ENCODE peak calls at places on chromosomes 13 and 19, in ten cellular contexts. One of them, this sample, is unnamed.

GRCh38 chr13:42780044-42780443 is 1.3 kb upstream of the FAM216B start:
- DNase-seq in activated CD4-positive, alpha-beta T cell treated with anti-CD3 and anti-CD28 coated beads for 24 hours: no peak
- DNase-seq in HFF-Myc: no peak
- DNase-seq in HT1080: no peak
- DNase-seq in stimulated activated CD4-positive, alpha-beta T cell treated with anti-CD3 and anti-CD28 coated beads, Interleukin-4, amount 100 ng/mL, for 1 hour: no peak
- DNase-seq in Caco-2: no peak
- DNase-seq in NCI-H187: no peak
- DNase-seq in amniotic epithelial cell: no peak
- DNase-seq in GM23338: no peak
- DNase-seq in endodermal cell: no peak
- DNase-seq in this sample: no peak

GRCh38 chr13:101202590-101202989 is 213.7 kb downstream of the NALCN start:
- DNase-seq in activated CD4-positive, alpha-beta T cell treated with anti-CD3 and anti-CD28 coated beads for 24 hours: no peak
- DNase-seq in HFF-Myc: no peak
- DNase-seq in HT1080: no peak
- DNase-seq in stimulated activated CD4-positive, alpha-beta T cell treated with anti-CD3 and anti-CD28 coated beads, Interleukin-4, amount 100 ng/mL, for 1 hour: no peak
- DNase-seq in Caco-2: no peak
- DNase-seq in NCI-H187: no peak
- DNase-seq in amniotic epithelial cell: no peak
- DNase-seq in GM23338: peak
- DNase-seq in endodermal cell: peak
- DNase-seq in this sample: no peak

GRCh38 chr13:95099541-95099940 is 201.7 kb downstream of the ABCC4 start:
- DNase-seq in activated CD4-positive, alpha-beta T cell treated with anti-CD3 and anti-CD28 coated beads for 24 hours: no peak
- DNase-seq in HFF-Myc: no peak
- DNase-seq in HT1080: peak
- DNase-seq in stimulated activated CD4-positive, alpha-beta T cell treated with anti-CD3 and anti-CD28 coated beads, Interleukin-4, amount 100 ng/mL, for 1 hour: no peak
- DNase-seq in Caco-2: no peak
- DNase-seq in NCI-H187: no peak
- DNase-seq in amniotic epithelial cell: peak
- DNase-seq in GM23338: no peak
- DNase-seq in endodermal cell: no peak
- DNase-seq in this sample: no peak

GRCh38 chr19:49421039-49421877 is 2.0 kb downstream of the PTH2 start:
- DNase-seq in activated CD4-positive, alpha-beta T cell treated with anti-CD3 and anti-CD28 coated beads for 24 hours: no peak
- DNase-seq in HFF-Myc: no peak
- DNase-seq in HT1080: no peak
- DNase-seq in stimulated activated CD4-positive, alpha-beta T cell treated with anti-CD3 and anti-CD28 coated beads, Interleukin-4, amount 100 ng/mL, for 1 hour: peak
- DNase-seq in Caco-2: peak
- DNase-seq in NCI-H187: peak
- DNase-seq in amniotic epithelial cell: peak
- DNase-seq in GM23338: peak
- DNase-seq in endodermal cell: peak
- DNase-seq in this sample: peak

GRCh38 chr13:95800455-95800854 is 123.5 kb downstream of the DNAJC3 start:
- DNase-seq in activated CD4-positive, alpha-beta T cell treated with anti-CD3 and anti-CD28 coated beads for 24 hours: no peak
- DNase-seq in HFF-Myc: no peak
- DNase-seq in HT1080: no peak
- DNase-seq in stimulated activated CD4-positive, alpha-beta T cell treated with anti-CD3 and anti-CD28 coated beads, Interleukin-4, amount 100 ng/mL, for 1 hour: no peak
- DNase-seq in Caco-2: no peak
- DNase-seq in NCI-H187: no peak
- DNase-seq in amniotic epithelial cell: no peak
- DNase-seq in GM23338: no peak
- DNase-seq in endodermal cell: no peak
- DNase-seq in this sample: no peak

GRCh38 chr19:6811906-6812305 is 39.4 kb downstream of the VAV1 start:
- DNase-seq in activated CD4-positive, alpha-beta T cell treated with anti-CD3 and anti-CD28 coated beads for 24 hours: no peak
- DNase-seq in HFF-Myc: peak
- DNase-seq in HT1080: peak
- DNase-seq in stimulated activated CD4-positive, alpha-beta T cell treated with anti-CD3 and anti-CD28 coated beads, Interleukin-4, amount 100 ng/mL, for 1 hour: no peak
- DNase-seq in Caco-2: no peak
- DNase-seq in NCI-H187: no peak
- DNase-seq in amniotic epithelial cell: peak
- DNase-seq in GM23338: peak
- DNase-seq in endodermal cell: peak
- DNase-seq in this sample: peak

GRCh38 chr19:55461974-55462628 is 659 bp upstream of the ISOC2 start:
- DNase-seq in activated CD4-positive, alpha-beta T cell treated with anti-CD3 and anti-CD28 coated beads for 24 hours: no peak
- DNase-seq in HFF-Myc: no peak
- DNase-seq in HT1080: no peak
- DNase-seq in stimulated activated CD4-positive, alpha-beta T cell treated with anti-CD3 and anti-CD28 coated beads, Interleukin-4, amount 100 ng/mL, for 1 hour: no peak
- DNase-seq in Caco-2: no peak
- DNase-seq in NCI-H187: no peak
- DNase-seq in amniotic epithelial cell: peak
- DNase-seq in GM23338: no peak
- DNase-seq in endodermal cell: no peak
- DNase-seq in this sample: peak

GRCh38 chr13:113942591-113943103 is 31.2 kb downstream of the C13orf46 start:
- DNase-seq in activated CD4-positive, alpha-beta T cell treated with anti-CD3 and anti-CD28 coated beads for 24 hours: no peak
- DNase-seq in HFF-Myc: no peak
- DNase-seq in HT1080: no peak
- DNase-seq in stimulated activated CD4-positive, alpha-beta T cell treated with anti-CD3 and anti-CD28 coated beads, Interleukin-4, amount 100 ng/mL, for 1 hour: no peak
- DNase-seq in Caco-2: no peak
- DNase-seq in NCI-H187: no peak
- DNase-seq in amniotic epithelial cell: no peak
- DNase-seq in GM23338: no peak
- DNase-seq in endodermal cell: no peak
- DNase-seq in this sample: no peak

GRCh38 chr13:113646376-113646775 is 11.6 kb downstream of the ATP4B start:
- DNase-seq in activated CD4-positive, alpha-beta T cell treated with anti-CD3 and anti-CD28 coated beads for 24 hours: no peak
- DNase-seq in HFF-Myc: no peak
- DNase-seq in HT1080: no peak
- DNase-seq in stimulated activated CD4-positive, alpha-beta T cell treated with anti-CD3 and anti-CD28 coated beads, Interleukin-4, amount 100 ng/mL, for 1 hour: no peak
- DNase-seq in Caco-2: peak
- DNase-seq in NCI-H187: no peak
- DNase-seq in amniotic epithelial cell: no peak
- DNase-seq in GM23338: no peak
- DNase-seq in endodermal cell: no peak
- DNase-seq in this sample: peak

GRCh38 chr13:27822873-27823311 is 30.6 kb downstream of the GSX1 start:
- DNase-seq in activated CD4-positive, alpha-beta T cell treated with anti-CD3 and anti-CD28 coated beads for 24 hours: no peak
- DNase-seq in HFF-Myc: no peak
- DNase-seq in HT1080: no peak
- DNase-seq in stimulated activated CD4-positive, alpha-beta T cell treated with anti-CD3 and anti-CD28 coated beads, Interleukin-4, amount 100 ng/mL, for 1 hour: no peak
- DNase-seq in Caco-2: no peak
- DNase-seq in NCI-H187: no peak
- DNase-seq in amniotic epithelial cell: peak
- DNase-seq in GM23338: peak
- DNase-seq in endodermal cell: no peak
- DNase-seq in this sample: no peak

GRCh38 chr19:18317998-18318800 is 4.7 kb downstream of the LSM4 start:
- DNase-seq in activated CD4-positive, alpha-beta T cell treated with anti-CD3 and anti-CD28 coated beads for 24 hours: no peak
- DNase-seq in HFF-Myc: no peak
- DNase-seq in HT1080: no peak
- DNase-seq in stimulated activated CD4-positive, alpha-beta T cell treated with anti-CD3 and anti-CD28 coated beads, Interleukin-4, amount 100 ng/mL, for 1 hour: peak
- DNase-seq in Caco-2: no peak
- DNase-seq in NCI-H187: no peak
- DNase-seq in amniotic epithelial cell: no peak
- DNase-seq in GM23338: no peak
- DNase-seq in endodermal cell: no peak
- DNase-seq in this sample: no peak

GRCh38 chr19:45884682-45885555 is 1.0 kb downstream of the IRF2BP1 start:
- DNase-seq in activated CD4-positive, alpha-beta T cell treated with anti-CD3 and anti-CD28 coated beads for 24 hours: no peak
- DNase-seq in HFF-Myc: no peak
- DNase-seq in HT1080: no peak
- DNase-seq in stimulated activated CD4-positive, alpha-beta T cell treated with anti-CD3 and anti-CD28 coated beads, Interleukin-4, amount 100 ng/mL, for 1 hour: peak
- DNase-seq in Caco-2: no peak
- DNase-seq in NCI-H187: no peak
- DNase-seq in amniotic epithelial cell: no peak
- DNase-seq in GM23338: peak
- DNase-seq in endodermal cell: peak
- DNase-seq in this sample: no peak

GRCh38 chr13:114131581-114132418 is 623 bp downstream of the RASA3 start:
- DNase-seq in activated CD4-positive, alpha-beta T cell treated with anti-CD3 and anti-CD28 coated beads for 24 hours: no peak
- DNase-seq in HFF-Myc: no peak
- DNase-seq in HT1080: no peak
- DNase-seq in stimulated activated CD4-positive, alpha-beta T cell treated with anti-CD3 and anti-CD28 coated beads, Interleukin-4, amount 100 ng/mL, for 1 hour: peak
- DNase-seq in Caco-2: no peak
- DNase-seq in NCI-H187: no peak
- DNase-seq in amniotic epithelial cell: peak
- DNase-seq in GM23338: peak
- DNase-seq in endodermal cell: no peak
- DNase-seq in this sample: no peak

GRCh38 chr13:42990991-42991891 is 800 bp downstream of the EPSTI1 start:
- DNase-seq in activated CD4-positive, alpha-beta T cell treated with anti-CD3 and anti-CD28 coated beads for 24 hours: no peak
- DNase-seq in HFF-Myc: no peak
- DNase-seq in HT1080: no peak
- DNase-seq in stimulated activated CD4-positive, alpha-beta T cell treated with anti-CD3 and anti-CD28 coated beads, Interleukin-4, amount 100 ng/mL, for 1 hour: no peak
- DNase-seq in Caco-2: no peak
- DNase-seq in NCI-H187: no peak
- DNase-seq in amniotic epithelial cell: no peak
- DNase-seq in GM23338: no peak
- DNase-seq in endodermal cell: no peak
- DNase-seq in this sample: no peak

GRCh38 chr13:43815204-43815603 is 28.4 kb upstream of the ENOX1 start:
- DNase-seq in activated CD4-positive, alpha-beta T cell treated with anti-CD3 and anti-CD28 coated beads for 24 hours: no peak
- DNase-seq in HFF-Myc: peak
- DNase-seq in HT1080: peak
- DNase-seq in stimulated activated CD4-positive, alpha-beta T cell treated with anti-CD3 and anti-CD28 coated beads, Interleukin-4, amount 100 ng/mL, for 1 hour: no peak
- DNase-seq in Caco-2: peak
- DNase-seq in NCI-H187: no peak
- DNase-seq in amniotic epithelial cell: peak
- DNase-seq in GM23338: no peak
- DNase-seq in endodermal cell: no peak
- DNase-seq in this sample: no peak

GRCh38 chr13:30125422-30126073 is 181.8 kb downstream of the KATNAL1 start:
- DNase-seq in activated CD4-positive, alpha-beta T cell treated with anti-CD3 and anti-CD28 coated beads for 24 hours: no peak
- DNase-seq in HFF-Myc: peak
- DNase-seq in HT1080: peak
- DNase-seq in stimulated activated CD4-positive, alpha-beta T cell treated with anti-CD3 and anti-CD28 coated beads, Interleukin-4, amount 100 ng/mL, for 1 hour: no peak
- DNase-seq in Caco-2: no peak
- DNase-seq in NCI-H187: peak
- DNase-seq in amniotic epithelial cell: peak
- DNase-seq in GM23338: no peak
- DNase-seq in endodermal cell: no peak
- DNase-seq in this sample: peak

GRCh38 chr13:29548722-29549446 is 46.6 kb downstream of the SLC7A1 start:
- DNase-seq in activated CD4-positive, alpha-beta T cell treated with anti-CD3 and anti-CD28 coated beads for 24 hours: no peak
- DNase-seq in HFF-Myc: no peak
- DNase-seq in HT1080: no peak
- DNase-seq in stimulated activated CD4-positive, alpha-beta T cell treated with anti-CD3 and anti-CD28 coated beads, Interleukin-4, amount 100 ng/mL, for 1 hour: no peak
- DNase-seq in Caco-2: no peak
- DNase-seq in NCI-H187: no peak
- DNase-seq in amniotic epithelial cell: peak
- DNase-seq in GM23338: no peak
- DNase-seq in endodermal cell: peak
- DNase-seq in this sample: no peak

GRCh38 chr19:10580979-10581631 is 6.0 kb downstream of the AP1M2 start:
- DNase-seq in activated CD4-positive, alpha-beta T cell treated with anti-CD3 and anti-CD28 coated beads for 24 hours: peak
- DNase-seq in HFF-Myc: peak
- DNase-seq in HT1080: peak
- DNase-seq in stimulated activated CD4-positive, alpha-beta T cell treated with anti-CD3 and anti-CD28 coated beads, Interleukin-4, amount 100 ng/mL, for 1 hour: peak
- DNase-seq in Caco-2: peak
- DNase-seq in NCI-H187: peak
- DNase-seq in amniotic epithelial cell: peak
- DNase-seq in GM23338: peak
- DNase-seq in endodermal cell: peak
- DNase-seq in this sample: peak

GRCh38 chr13:95106562-95106961 is 194.7 kb downstream of the ABCC4 start:
- DNase-seq in activated CD4-positive, alpha-beta T cell treated with anti-CD3 and anti-CD28 coated beads for 24 hours: no peak
- DNase-seq in HFF-Myc: no peak
- DNase-seq in HT1080: peak
- DNase-seq in stimulated activated CD4-positive, alpha-beta T cell treated with anti-CD3 and anti-CD28 coated beads, Interleukin-4, amount 100 ng/mL, for 1 hour: no peak
- DNase-seq in Caco-2: no peak
- DNase-seq in NCI-H187: no peak
- DNase-seq in amniotic epithelial cell: peak
- DNase-seq in GM23338: no peak
- DNase-seq in endodermal cell: no peak
- DNase-seq in this sample: no peak

GRCh38 chr13:47708386-47708785 is 292.7 kb downstream of the SUCLA2 start:
- DNase-seq in activated CD4-positive, alpha-beta T cell treated with anti-CD3 and anti-CD28 coated beads for 24 hours: no peak
- DNase-seq in HFF-Myc: peak
- DNase-seq in HT1080: peak
- DNase-seq in stimulated activated CD4-positive, alpha-beta T cell treated with anti-CD3 and anti-CD28 coated beads, Interleukin-4, amount 100 ng/mL, for 1 hour: no peak
- DNase-seq in Caco-2: no peak
- DNase-seq in NCI-H187: no peak
- DNase-seq in amniotic epithelial cell: peak
- DNase-seq in GM23338: no peak
- DNase-seq in endodermal cell: no peak
- DNase-seq in this sample: no peak

GRCh38 chr13:84951128-84951527 is 848.1 kb downstream of the SLITRK6 start:
- DNase-seq in activated CD4-positive, alpha-beta T cell treated with anti-CD3 and anti-CD28 coated beads for 24 hours: no peak
- DNase-seq in HFF-Myc: no peak
- DNase-seq in HT1080: peak
- DNase-seq in stimulated activated CD4-positive, alpha-beta T cell treated with anti-CD3 and anti-CD28 coated beads, Interleukin-4, amount 100 ng/mL, for 1 hour: no peak
- DNase-seq in Caco-2: no peak
- DNase-seq in NCI-H187: no peak
- DNase-seq in amniotic epithelial cell: no peak
- DNase-seq in GM23338: no peak
- DNase-seq in endodermal cell: no peak
- DNase-seq in this sample: no peak

GRCh38 chr19:52941941-52942370 is 18.7 kb upstream of the ZNF888 start:
- DNase-seq in activated CD4-positive, alpha-beta T cell treated with anti-CD3 and anti-CD28 coated beads for 24 hours: no peak
- DNase-seq in HFF-Myc: no peak
- DNase-seq in HT1080: no peak
- DNase-seq in stimulated activated CD4-positive, alpha-beta T cell treated with anti-CD3 and anti-CD28 coated beads, Interleukin-4, amount 100 ng/mL, for 1 hour: peak
- DNase-seq in Caco-2: peak
- DNase-seq in NCI-H187: no peak
- DNase-seq in amniotic epithelial cell: no peak
- DNase-seq in GM23338: peak
- DNase-seq in endodermal cell: peak
- DNase-seq in this sample: no peak

GRCh38 chr13:112990783-112991182 is 21.8 kb downstream of the MCF2L start:
- DNase-seq in activated CD4-positive, alpha-beta T cell treated with anti-CD3 and anti-CD28 coated beads for 24 hours: no peak
- DNase-seq in HFF-Myc: no peak
- DNase-seq in HT1080: no peak
- DNase-seq in stimulated activated CD4-positive, alpha-beta T cell treated with anti-CD3 and anti-CD28 coated beads, Interleukin-4, amount 100 ng/mL, for 1 hour: no peak
- DNase-seq in Caco-2: peak
- DNase-seq in NCI-H187: peak
- DNase-seq in amniotic epithelial cell: no peak
- DNase-seq in GM23338: peak
- DNase-seq in endodermal cell: peak
- DNase-seq in this sample: peak

GRCh38 chr19:12265921-12266704 is 28.6 kb downstream of the ZNF44 start:
- DNase-seq in activated CD4-positive, alpha-beta T cell treated with anti-CD3 and anti-CD28 coated beads for 24 hours: no peak
- DNase-seq in HFF-Myc: no peak
- DNase-seq in HT1080: no peak
- DNase-seq in stimulated activated CD4-positive, alpha-beta T cell treated with anti-CD3 and anti-CD28 coated beads, Interleukin-4, amount 100 ng/mL, for 1 hour: no peak
- DNase-seq in Caco-2: no peak
- DNase-seq in NCI-H187: no peak
- DNase-seq in amniotic epithelial cell: no peak
- DNase-seq in GM23338: peak
- DNase-seq in endodermal cell: no peak
- DNase-seq in this sample: no peak

GRCh38 chr19:8355631-8356402 is 8.1 kb upstream of the ANGPTL4 start:
- DNase-seq in activated CD4-positive, alpha-beta T cell treated with anti-CD3 and anti-CD28 coated beads for 24 hours: no peak
- DNase-seq in HFF-Myc: peak
- DNase-seq in HT1080: peak
- DNase-seq in stimulated activated CD4-positive, alpha-beta T cell treated with anti-CD3 and anti-CD28 coated beads, Interleukin-4, amount 100 ng/mL, for 1 hour: no peak
- DNase-seq in Caco-2: no peak
- DNase-seq in NCI-H187: no peak
- DNase-seq in amniotic epithelial cell: peak
- DNase-seq in GM23338: no peak
- DNase-seq in endodermal cell: no peak
- DNase-seq in this sample: no peak

GRCh38 chr19:46725036-46725820 is 8.3 kb upstream of the PRKD2 start:
- DNase-seq in activated CD4-positive, alpha-beta T cell treated with anti-CD3 and anti-CD28 coated beads for 24 hours: no peak
- DNase-seq in HFF-Myc: no peak
- DNase-seq in HT1080: no peak
- DNase-seq in stimulated activated CD4-positive, alpha-beta T cell treated with anti-CD3 and anti-CD28 coated beads, Interleukin-4, amount 100 ng/mL, for 1 hour: no peak
- DNase-seq in Caco-2: peak
- DNase-seq in NCI-H187: no peak
- DNase-seq in amniotic epithelial cell: no peak
- DNase-seq in GM23338: no peak
- DNase-seq in endodermal cell: no peak
- DNase-seq in this sample: no peak

GRCh38 chr19:13256918-13257317 is 106.7 kb downstream of the IER2 start:
- DNase-seq in activated CD4-positive, alpha-beta T cell treated with anti-CD3 and anti-CD28 coated beads for 24 hours: no peak
- DNase-seq in HFF-Myc: no peak
- DNase-seq in HT1080: no peak
- DNase-seq in stimulated activated CD4-positive, alpha-beta T cell treated with anti-CD3 and anti-CD28 coated beads, Interleukin-4, amount 100 ng/mL, for 1 hour: no peak
- DNase-seq in Caco-2: no peak
- DNase-seq in NCI-H187: no peak
- DNase-seq in amniotic epithelial cell: no peak
- DNase-seq in GM23338: no peak
- DNase-seq in endodermal cell: no peak
- DNase-seq in this sample: no peak

GRCh38 chr19:38386300-38386967 is 1.4 kb downstream of the GGN start:
- DNase-seq in activated CD4-positive, alpha-beta T cell treated with anti-CD3 and anti-CD28 coated beads for 24 hours: no peak
- DNase-seq in HFF-Myc: no peak
- DNase-seq in HT1080: no peak
- DNase-seq in stimulated activated CD4-positive, alpha-beta T cell treated with anti-CD3 and anti-CD28 coated beads, Interleukin-4, amount 100 ng/mL, for 1 hour: no peak
- DNase-seq in Caco-2: no peak
- DNase-seq in NCI-H187: no peak
- DNase-seq in amniotic epithelial cell: no peak
- DNase-seq in GM23338: peak
- DNase-seq in endodermal cell: peak
- DNase-seq in this sample: no peak